ENCODE peak calls at places on chromosomes 5 and 9, in eight cellular contexts. P, O, Y, R, B, Q, J and G are unnamed samples.

GRCh38 chr5:56983593-56984361 is 31.9 kb upstream of the MIER3 start:
- DNase-seq in Q (no peak), O (no peak), B (no peak), J (no peak), R (no peak), P (no peak), Y (no peak), G (no peak)

GRCh38 chr5:72957337-72957736 is 1.5 kb downstream of the FCHO2 start:
- DNase-seq in O (no peak), Y (no peak), P (no peak), B (no peak), J (no peak), Q (no peak), R (no peak), G (no peak)

GRCh38 chr5:172944741-172945140 is 14.5 kb upstream of the RPL26L1 start:
- DNase-seq in R (no peak), Y (no peak), B (no peak), Q (no peak), O (no peak), J (no peak), P (no peak), G (no peak)

GRCh38 chr5:115457985-115458384 is 86.6 kb downstream of the FEM1C start:
- DNase-seq in O (no peak), J (no peak), R (no peak), P (no peak), B (no peak), Y (no peak), Q (no peak), G (no peak)

GRCh38 chr5:139388198-139388821 is 1.4 kb downstream of the MZB1 start:
- DNase-seq in Q (no peak), B (no peak), J (peak), R (no peak), P (peak), Y (no peak), O (no peak), G (no peak)

GRCh38 chr9:136095495-136096058 is 488 bp upstream of the NACC2 start:
- DNase-seq in Y (no peak), Q (peak), B (no peak), P (no peak), O (no peak), J (peak), R (peak), G (no peak)

GRCh38 chr9:91740713-91741112 is 209.3 kb downstream of the ROR2 start:
- DNase-seq in R (no peak), Y (no peak), O (no peak), Q (no peak), J (no peak), P (peak), B (no peak), G (no peak)

GRCh38 chr9:21835111-21835510 is 32.7 kb downstream of the MTAP start:
- DNase-seq in P (no peak), B (no peak), Q (no peak), Y (no peak), O (no peak), R (no peak), J (no peak), G (no peak)

GRCh38 chr9:107685399-107685798 is 195.8 kb upstream of the KLF4 start:
- DNase-seq in O (no peak), J (no peak), Y (no peak), B (no peak), Q (no peak), P (no peak), R (no peak), G (no peak)

GRCh38 chr5:59560553-59560952 is 333.0 kb downstream of the PDE4D start:
- DNase-seq in P (no peak), Y (no peak), J (no peak), O (no peak), Q (no peak), R (no peak), B (no peak), G (no peak)

GRCh38 chr9:90727498-90727897 is 74.1 kb upstream of the SYK start:
- DNase-seq in Y (no peak), J (no peak), P (no peak), B (no peak), Q (no peak), R (no peak), O (no peak), G (no peak)

GRCh38 chr5:102778478-102778877 is 23.4 kb downstream of the PAM start:
- DNase-seq in O (no peak), P (peak), Q (no peak), J (no peak), B (no peak), Y (no peak), R (no peak), G (no peak)

GRCh38 chr5:78647838-78648358 is 674 bp downstream of the LHFPL2 start:
- DNase-seq in J (peak), O (no peak), Y (peak), B (no peak), P (peak), R (no peak), Q (peak), G (no peak)

GRCh38 chr9:91734371-91734981 is 215.6 kb downstream of the ROR2 start:
- DNase-seq in B (peak), Q (peak), P (peak), R (peak), J (peak), Y (peak), O (peak), G (peak)

GRCh38 chr5:124453221-124454032 is 293.0 kb downstream of the ZNF608 start:
- DNase-seq in Q (no peak), P (peak), Y (peak), R (no peak), B (no peak), J (no peak), O (no peak), G (no peak)

GRCh38 chr9:125807065-125807464 is 59.9 kb downstream of the PBX3 start:
- DNase-seq in Q (no peak), P (peak), R (no peak), J (no peak), O (no peak), B (no peak), Y (no peak), G (no peak)

GRCh38 chr5:153900703-153901395 is 137.9 kb downstream of the FAM114A2 start:
- DNase-seq in R (no peak), P (peak), Y (no peak), O (peak), Q (no peak), J (no peak), B (no peak), G (no peak)

GRCh38 chr5:170781946-170782345 is 1.6 kb upstream of the GABRP start:
- DNase-seq in Q (no peak), Y (no peak), O (no peak), J (no peak), R (no peak), B (no peak), P (no peak), G (no peak)

GRCh38 chr5:169583101-169583423 is 511 bp upstream of the SPDL1 start:
- DNase-seq in P (no peak), O (no peak), B (no peak), Y (no peak), R (no peak), J (no peak), Q (no peak), G (no peak)

GRCh38 chr9:113373255-113373654 is 3.5 kb downstream of the HDHD3 start:
- DNase-seq in Y (no peak), J (no peak), P (no peak), R (no peak), Q (no peak), B (no peak), O (no peak), G (no peak)

GRCh38 chr5:78473747-78474146 is 113.3 kb downstream of the SCAMP1 start:
- DNase-seq in P (no peak), B (no peak), Q (no peak), Y (no peak), O (no peak), J (no peak), R (no peak), G (no peak)

GRCh38 chr9:131179561-131180219 is 54.3 kb downstream of the NUP214 start:
- DNase-seq in P (peak), O (no peak), Y (peak), Q (no peak), J (no peak), B (no peak), R (no peak), G (no peak)

GRCh38 chr5:132411382-132411925 is 41.9 kb downstream of the SLC22A5 start:
- DNase-seq in B (peak), O (no peak), P (no peak), J (no peak), R (no peak), Q (no peak), Y (no peak), G (no peak)

GRCh38 chr5:169050146-169050571 is 250.8 kb downstream of the SLIT3 start:
- DNase-seq in P (no peak), B (no peak), R (no peak), Y (no peak), Q (no peak), J (no peak), O (no peak), G (no peak)

GRCh38 chr5:88827997-88828396 is 55.0 kb downstream of the MEF2C start:
- DNase-seq in R (no peak), P (no peak), Y (no peak), B (no peak), J (no peak), O (no peak), Q (no peak), G (no peak)

GRCh38 chr5:88830567-88830966 is 52.4 kb downstream of the MEF2C start:
- DNase-seq in J (no peak), B (no peak), O (no peak), Q (no peak), R (no peak), P (no peak), Y (no peak), G (no peak)

GRCh38 chr5:88826959-88827585 is 55.9 kb downstream of the MEF2C start:
- DNase-seq in R (no peak), P (peak), O (peak), J (peak), B (no peak), Y (no peak), Q (no peak), G (no peak)

GRCh38 chr5:88829773-88830172 is 53.2 kb downstream of the MEF2C start:
- DNase-seq in O (no peak), Y (no peak), Q (no peak), J (no peak), P (no peak), R (no peak), B (no peak), G (no peak)

GRCh38 chr5:88829053-88829452 is 53.9 kb downstream of the MEF2C start:
- DNase-seq in O (peak), Y (no peak), P (no peak), J (no peak), R (no peak), Q (no peak), B (no peak), G (no peak)
- TF ChIP-seq CTCF in O (no peak), Y (peak), P (peak), J (peak), R (no peak), Q (peak), B (no peak), G (peak)

GRCh38 chr5:69265931-69266330 is 31.2 kb downstream of the CDK7 start:
- DNase-seq in P (no peak), B (no peak), O (no peak), Q (peak), J (peak), R (peak), Y (no peak), G (peak)
- TF ChIP-seq CTCF in P (no peak), B (no peak), O (no peak), Q (peak), J (peak), R (peak), Y (peak), G (peak)

DNA sequence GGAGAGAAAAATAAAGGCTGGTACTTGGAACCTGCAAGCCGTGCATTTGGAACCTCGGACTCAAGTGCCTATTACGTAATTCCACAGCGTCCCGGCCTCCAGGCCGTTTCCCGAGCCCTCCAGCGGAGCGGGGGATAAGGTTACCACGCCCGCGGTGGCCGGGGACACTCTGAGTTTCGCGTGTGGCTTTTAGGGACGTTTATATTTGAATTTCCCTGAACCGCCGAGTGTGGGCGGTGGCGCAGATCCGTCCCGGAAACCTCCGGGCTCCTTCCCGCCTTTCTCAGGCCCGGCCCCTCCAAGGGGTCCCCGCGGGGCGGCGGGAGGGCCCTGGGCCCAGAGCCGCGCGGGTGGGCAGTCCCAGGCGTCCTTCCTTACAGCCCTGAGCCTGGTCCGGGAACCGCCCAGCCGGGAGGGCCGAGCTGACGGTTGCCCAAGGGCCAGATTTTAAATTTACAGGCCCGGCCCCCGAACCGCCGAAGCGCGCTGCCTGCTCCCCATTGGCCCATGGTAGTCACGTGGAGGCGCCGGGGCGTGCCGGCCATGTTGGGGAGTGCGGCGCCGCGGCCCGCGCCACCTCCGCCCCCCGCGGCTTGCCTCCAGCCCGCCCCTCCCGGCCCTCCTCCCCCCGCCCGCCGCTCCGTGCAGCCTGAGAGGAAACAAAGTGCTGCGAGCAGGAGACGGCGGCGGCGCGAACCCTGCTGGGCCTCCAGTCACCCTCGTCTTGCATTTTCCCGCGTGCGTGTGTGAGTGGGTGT is at the start of gene LMNB1:
- DNase-seq in J (peak), R (peak), P (peak), Q (peak), O (peak), B (peak), Y (peak), G (peak)
- TF ChIP-seq CTCF in J (no peak), R (no peak), P (no peak), Q (no peak), O (no peak), B (no peak), Y (no peak), G (no peak)

DNA sequence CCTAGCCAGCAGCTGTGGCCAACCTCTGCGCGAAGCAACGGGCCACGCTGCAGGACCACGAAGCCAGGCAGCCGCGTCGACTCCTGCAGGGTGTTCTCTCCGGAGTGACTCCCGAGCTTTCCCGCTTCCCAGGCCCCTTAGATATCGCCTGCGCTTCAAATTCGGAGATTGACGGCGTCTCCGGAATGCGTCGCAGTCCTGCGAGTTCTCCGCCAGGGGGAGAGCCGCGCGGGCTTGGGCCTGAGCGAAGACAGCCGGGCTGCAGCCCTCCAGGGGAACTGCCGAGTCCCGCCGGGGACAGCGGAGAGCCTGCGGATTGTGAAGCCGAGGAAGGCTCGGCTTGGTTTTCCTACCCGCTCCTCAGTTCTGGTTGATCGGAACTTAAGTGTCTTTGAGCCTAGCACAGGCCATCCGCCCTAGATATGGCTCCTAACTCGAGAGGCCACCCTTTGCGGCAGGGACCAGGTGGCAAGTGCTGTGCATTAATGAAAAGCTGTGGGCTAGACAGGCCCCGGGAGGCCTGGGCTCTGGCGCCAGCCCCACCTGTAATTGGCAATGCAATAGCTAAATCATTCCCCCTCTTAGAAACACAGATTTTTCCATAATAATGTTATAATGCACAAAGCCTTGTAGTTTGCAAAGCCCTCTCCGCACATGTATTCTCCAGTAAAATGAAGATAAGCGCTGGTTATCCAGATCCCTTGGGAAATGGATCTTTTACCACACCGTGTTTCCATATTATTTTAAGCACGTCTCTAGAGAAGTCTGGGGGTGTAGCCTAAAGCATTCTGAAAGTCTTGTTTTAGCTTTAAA is 863 bp upstream of the APBA1 start:
- DNase-seq in P (peak), J (peak), O (peak), Q (peak), B (peak), R (peak), Y (peak), G (peak)
- TF ChIP-seq CTCF in P (peak), J (peak), O (no peak), Q (peak), B (peak), R (peak), Y (peak), G (peak)